ENCODE peak calls at places on chromosomes 3 and 15, in six cellular contexts. One of them, this sample, is unnamed.

GRCh38 chr3:15795563-15796308 is 2.0 kb downstream of the ANKRD28 start:
- DNase-seq in IMR-90: peak; percentile 68
- DNase-seq in H1: no peak
- DNase-seq in mesenchymal stem cell: peak; percentile 84
- DNase-seq in H9: no peak
- DNase-seq in neuronal stem cell: no peak
- DNase-seq in this sample: peak; percentile 36

GRCh38 chr3:30553641-30554316 is 52.6 kb upstream of the TGFBR2 start:
- DNase-seq in H9: no peak
- DNase-seq in mesenchymal stem cell: peak; percentile 24
- DNase-seq in neuronal stem cell: no peak
- DNase-seq in H1: no peak
- DNase-seq in IMR-90: peak; percentile 57
- DNase-seq in this sample: no peak

GRCh38 chr3:57261929-57262328 is 30.6 kb downstream of the ASB14 start:
- DNase-seq in mesenchymal stem cell: no peak
- DNase-seq in H9: no peak
- DNase-seq in H1: no peak
- DNase-seq in neuronal stem cell: no peak
- DNase-seq in IMR-90: no peak
- DNase-seq in this sample: no peak

GRCh38 chr15:100230784-100231183 is 111.0 kb downstream of the ADAMTS17 start:
- DNase-seq in mesenchymal stem cell: no peak
- DNase-seq in neuronal stem cell: no peak
- DNase-seq in H1: no peak
- DNase-seq in IMR-90: no peak
- DNase-seq in H9: no peak
- DNase-seq in this sample: no peak

GRCh38 chr15:41690636-41691035 is 30.4 kb downstream of the MGA start:
- DNase-seq in H9: no peak
- DNase-seq in neuronal stem cell: no peak
- DNase-seq in H1: no peak
- DNase-seq in mesenchymal stem cell: no peak
- DNase-seq in IMR-90: no peak
- DNase-seq in this sample: no peak

GRCh38 chr15:48802867-48803266 is 8.0 kb downstream of the CEP152 start:
- DNase-seq in IMR-90: peak; percentile 97
- DNase-seq in H9: no peak
- DNase-seq in mesenchymal stem cell: peak; percentile 91
- DNase-seq in neuronal stem cell: no peak
- DNase-seq in H1: no peak
- DNase-seq in this sample: peak; percentile 76

GRCh38 chr3:42066516-42067181 is 24.5 kb upstream of the TRAK1 start:
- DNase-seq in H9: peak; percentile 69
- DNase-seq in mesenchymal stem cell: peak; percentile 89
- DNase-seq in IMR-90: peak; percentile 74
- DNase-seq in neuronal stem cell: peak; percentile 27
- DNase-seq in H1: no peak
- DNase-seq in this sample: peak; percentile 39

GRCh38 chr3:149085828-149086231 is 503 bp downstream of the HLTF start:
- DNase-seq in neuronal stem cell: no peak
- DNase-seq in IMR-90: peak; percentile 42
- DNase-seq in H1: peak; percentile 46
- DNase-seq in mesenchymal stem cell: peak; percentile 61
- DNase-seq in H9: peak; percentile 55
- DNase-seq in this sample: no peak

GRCh38 chr3:197302696-197303341 is 4.4 kb upstream of the DLG1 start:
- DNase-seq in IMR-90: peak; percentile 52
- DNase-seq in H9: no peak
- DNase-seq in H1: no peak
- DNase-seq in mesenchymal stem cell: peak; percentile 88
- DNase-seq in neuronal stem cell: no peak
- DNase-seq in this sample: peak; percentile 86

GRCh38 chr3:81437683-81438082 is 323.8 kb downstream of the GBE1 start:
- DNase-seq in H9: no peak
- DNase-seq in neuronal stem cell: no peak
- DNase-seq in mesenchymal stem cell: no peak
- DNase-seq in H1: no peak
- DNase-seq in IMR-90: no peak
- DNase-seq in this sample: peak; percentile 18

GRCh38 chr15:93829115-93829849 is 402.1 kb upstream of the MCTP2 start:
- DNase-seq in H1: no peak
- DNase-seq in IMR-90: no peak
- DNase-seq in neuronal stem cell: no peak
- DNase-seq in H9: no peak
- DNase-seq in mesenchymal stem cell: peak; percentile 14
- DNase-seq in this sample: peak; percentile 94

GRCh38 chr15:69976366-69976994 is 121.2 kb downstream of the TLE3 start:
- DNase-seq in mesenchymal stem cell: peak; percentile 60
- DNase-seq in H9: peak; percentile 53
- DNase-seq in IMR-90: peak; percentile 41
- DNase-seq in H1: no peak
- DNase-seq in neuronal stem cell: peak; percentile 81
- DNase-seq in this sample: peak; percentile 8

GRCh38 chr3:29128004-29128403 is 152.9 kb upstream of the RBMS3 start:
- DNase-seq in H9: no peak
- DNase-seq in mesenchymal stem cell: peak; percentile 31
- DNase-seq in IMR-90: peak; percentile 49
- DNase-seq in H1: no peak
- DNase-seq in neuronal stem cell: no peak
- DNase-seq in this sample: no peak

GRCh38 chr3:187098925-187099512 is 40.3 kb downstream of the RPL39L start:
- DNase-seq in H1: no peak
- DNase-seq in neuronal stem cell: no peak
- DNase-seq in H9: no peak
- DNase-seq in mesenchymal stem cell: peak; percentile 28
- DNase-seq in IMR-90: peak; percentile 33
- DNase-seq in this sample: peak; percentile 17

GRCh38 chr3:194279106-194279505 is 72.0 kb downstream of the CPN2 start:
- DNase-seq in mesenchymal stem cell: no peak
- DNase-seq in H9: peak; percentile 12
- DNase-seq in H1: no peak
- DNase-seq in IMR-90: no peak
- DNase-seq in neuronal stem cell: no peak
- DNase-seq in this sample: no peak

GRCh38 chr3:100913870-100914654 is 79.2 kb downstream of the ABI3BP start:
- DNase-seq in IMR-90: peak; percentile 4
- DNase-seq in mesenchymal stem cell: peak; percentile 45
- DNase-seq in H9: no peak
- DNase-seq in H1: no peak
- DNase-seq in neuronal stem cell: no peak
- DNase-seq in this sample: no peak

GRCh38 chr3:198071602-198072285 is 111.7 kb downstream of the LMLN start:
- DNase-seq in IMR-90: peak; percentile 97
- DNase-seq in mesenchymal stem cell: peak; percentile 98
- DNase-seq in H9: peak; percentile 74
- DNase-seq in neuronal stem cell: peak; percentile 51
- DNase-seq in H1: no peak
- DNase-seq in this sample: peak; percentile 77

GRCh38 chr3:43144811-43145490 is 39.1 kb upstream of the POMGNT2 start:
- DNase-seq in mesenchymal stem cell: no peak
- DNase-seq in neuronal stem cell: no peak
- DNase-seq in H1: no peak
- DNase-seq in IMR-90: peak; percentile 59
- DNase-seq in H9: no peak
- DNase-seq in this sample: no peak
- H3K18ac ChIP-seq in mesenchymal stem cell: no peak overlapping the region
- H3K18ac ChIP-seq in neuronal stem cell: no peak overlapping the region
- H3K18ac ChIP-seq in H1: no peak overlapping the region
- H3K18ac ChIP-seq in IMR-90: no peak overlapping the region
- H3K18ac ChIP-seq in H9: no peak overlapping the region
- H3K18ac ChIP-seq in this sample: no peak overlapping the region

GRCh38 chr15:55652363-55652762 is 64.2 kb upstream of the PYGO1 start:
- DNase-seq in mesenchymal stem cell: peak; percentile 25
- DNase-seq in H1: no peak
- DNase-seq in IMR-90: no peak
- DNase-seq in neuronal stem cell: peak; percentile 74
- DNase-seq in H9: no peak
- DNase-seq in this sample: no peak
- H3K23ac ChIP-seq in mesenchymal stem cell: no peak overlapping the region
- H3K23ac ChIP-seq in H1: no peak overlapping the region
- H3K23ac ChIP-seq in IMR-90: no peak overlapping the region
- H3K23ac ChIP-seq in neuronal stem cell: no peak overlapping the region
- H3K23ac ChIP-seq in H9: no peak overlapping the region
- H3K23ac ChIP-seq in this sample: no peak overlapping the region

GRCh38 chr3:10310578-10310977 is 10.3 kb downstream of the SEC13 start:
- DNase-seq in mesenchymal stem cell: no peak
- DNase-seq in neuronal stem cell: no peak
- DNase-seq in H9: no peak
- DNase-seq in IMR-90: peak; percentile 75
- DNase-seq in H1: no peak
- DNase-seq in this sample: no peak

GRCh38 chr3:10312391-10312790 is 8.5 kb downstream of the SEC13 start:
- DNase-seq in neuronal stem cell: no peak
- DNase-seq in IMR-90: no peak
- DNase-seq in H1: no peak
- DNase-seq in H9: no peak
- DNase-seq in mesenchymal stem cell: no peak
- DNase-seq in this sample: no peak

GRCh38 chr3:10315101-10315500 is 5.8 kb downstream of the SEC13 start:
- DNase-seq in mesenchymal stem cell: no peak
- DNase-seq in H1: no peak
- DNase-seq in neuronal stem cell: no peak
- DNase-seq in H9: no peak
- DNase-seq in IMR-90: no peak
- DNase-seq in this sample: no peak

GRCh38 chr3:10311710-10312109 is 9.2 kb downstream of the SEC13 start:
- DNase-seq in neuronal stem cell: no peak
- DNase-seq in mesenchymal stem cell: no peak
- DNase-seq in H9: no peak
- DNase-seq in IMR-90: no peak
- DNase-seq in H1: no peak
- DNase-seq in this sample: no peak

GRCh38 chr3:10312866-10313265 is 8.0 kb downstream of the SEC13 start:
- DNase-seq in neuronal stem cell: no peak
- DNase-seq in H1: no peak
- DNase-seq in IMR-90: no peak
- DNase-seq in mesenchymal stem cell: no peak
- DNase-seq in H9: no peak
- DNase-seq in this sample: no peak
- H3K14ac ChIP-seq in neuronal stem cell: no peak overlapping the region
- H3K14ac ChIP-seq in H1: no peak overlapping the region
- H3K14ac ChIP-seq in IMR-90: no peak overlapping the region
- H3K14ac ChIP-seq in mesenchymal stem cell: no peak overlapping the region
- H3K14ac ChIP-seq in H9: no peak overlapping the region
- H3K14ac ChIP-seq in this sample: no peak overlapping the region

GRCh38 chr3:108014943-108015342 is 75.9 kb downstream of the CD47 start:
- DNase-seq in H1: no peak
- DNase-seq in mesenchymal stem cell: no peak
- DNase-seq in IMR-90: no peak
- DNase-seq in neuronal stem cell: no peak
- DNase-seq in H9: no peak
- DNase-seq in this sample: no peak

GRCh38 chr3:108012304-108012703 is 78.5 kb downstream of the CD47 start:
- DNase-seq in IMR-90: no peak
- DNase-seq in H9: no peak
- DNase-seq in mesenchymal stem cell: no peak
- DNase-seq in neuronal stem cell: no peak
- DNase-seq in H1: no peak
- DNase-seq in this sample: no peak

GRCh38 chr3:108017587-108017986 is 73.2 kb downstream of the CD47 start:
- DNase-seq in H1: no peak
- DNase-seq in mesenchymal stem cell: no peak
- DNase-seq in IMR-90: no peak
- DNase-seq in neuronal stem cell: no peak
- DNase-seq in H9: no peak
- DNase-seq in this sample: no peak

GRCh38 chr3:108011616-108012015 is 79.2 kb downstream of the CD47 start:
- DNase-seq in neuronal stem cell: no peak
- DNase-seq in H9: no peak
- DNase-seq in IMR-90: no peak
- DNase-seq in H1: no peak
- DNase-seq in mesenchymal stem cell: no peak
- DNase-seq in this sample: no peak

GRCh38 chr3:108013141-108014055 is 77.4 kb downstream of the CD47 start:
- DNase-seq in H9: no peak
- DNase-seq in IMR-90: no peak
- DNase-seq in mesenchymal stem cell: no peak
- DNase-seq in H1: no peak
- DNase-seq in neuronal stem cell: no peak
- DNase-seq in this sample: no peak
- H3K18ac ChIP-seq in H9: no peak overlapping the region
- H3K18ac ChIP-seq in IMR-90: no peak overlapping the region
- H3K18ac ChIP-seq in mesenchymal stem cell: no peak overlapping the region
- H3K18ac ChIP-seq in H1: no peak overlapping the region
- H3K18ac ChIP-seq in neuronal stem cell: peak overlapping the region; percentile 36
- H3K18ac ChIP-seq in this sample: no peak overlapping the region

GRCh38 chr3:156554842-156555687 is at the start of gene SSR3:
- DNase-seq in mesenchymal stem cell: peak; percentile 99
- DNase-seq in H9: peak; percentile 99
- DNase-seq in H1: peak; percentile 96
- DNase-seq in neuronal stem cell: peak; percentile 96
- DNase-seq in IMR-90: peak; percentile 100
- DNase-seq in this sample: peak; percentile 99

GRCh38 chr3:156553705-156554356 is 1.1 kb downstream of the SSR3 start:
- DNase-seq in H1: no peak
- DNase-seq in neuronal stem cell: no peak
- DNase-seq in mesenchymal stem cell: peak; percentile 85
- DNase-seq in H9: no peak
- DNase-seq in IMR-90: peak; percentile 84
- DNase-seq in this sample: peak; percentile 86

GRCh38 chr3:156552973-156553372 is 1.9 kb downstream of the SSR3 start:
- DNase-seq in IMR-90: no peak
- DNase-seq in neuronal stem cell: no peak
- DNase-seq in H9: no peak
- DNase-seq in mesenchymal stem cell: no peak
- DNase-seq in H1: no peak
- DNase-seq in this sample: no peak

GRCh38 chr3:156551746-156552145 is 3.2 kb downstream of the SSR3 start:
- DNase-seq in H1: no peak
- DNase-seq in IMR-90: peak; percentile 89
- DNase-seq in mesenchymal stem cell: peak; percentile 59
- DNase-seq in H9: no peak
- DNase-seq in neuronal stem cell: no peak
- DNase-seq in this sample: no peak

GRCh38 chr3:156554515-156554841 is 439 bp downstream of the SSR3 start:
- DNase-seq in mesenchymal stem cell: no peak
- DNase-seq in H9: no peak
- DNase-seq in neuronal stem cell: no peak
- DNase-seq in H1: no peak
- DNase-seq in IMR-90: no peak
- DNase-seq in this sample: no peak
- H3K23ac ChIP-seq in mesenchymal stem cell: peak overlapping the region; percentile 84
- H3K23ac ChIP-seq in H9: no peak overlapping the region
- H3K23ac ChIP-seq in neuronal stem cell: peak overlapping the region; percentile 97
- H3K23ac ChIP-seq in H1: no peak overlapping the region
- H3K23ac ChIP-seq in IMR-90: peak overlapping the region; percentile 99
- H3K23ac ChIP-seq in this sample: no peak overlapping the region

GRCh38 chr3:102451556-102451955 is 16.7 kb downstream of the ZPLD1 start:
- DNase-seq in IMR-90: no peak
- DNase-seq in mesenchymal stem cell: no peak
- DNase-seq in neuronal stem cell: no peak
- DNase-seq in H1: no peak
- DNase-seq in H9: no peak
- DNase-seq in this sample: no peak
- H3K14ac ChIP-seq in IMR-90: no peak overlapping the region
- H3K14ac ChIP-seq in mesenchymal stem cell: no peak overlapping the region
- H3K14ac ChIP-seq in neuronal stem cell: no peak overlapping the region
- H3K14ac ChIP-seq in H1: no peak overlapping the region
- H3K14ac ChIP-seq in H9: no peak overlapping the region
- H3K14ac ChIP-seq in this sample: no peak overlapping the region